ENCODE peak calls at places on chromosome 1, in eight cellular contexts. O is RWPE1; C is endodermal cell; Q is GM23338; S is Calu3; N is heart left ventricle; E is CD8-positive, alpha-beta T cell; P is fibroblast of mammary gland. H is an unnamed sample.

GRCh38 chr1:223143760-223144248 is 756 bp upstream of the TLR5 start:
- DNase-seq in S (peak), E (peak), P (no peak), C (no peak), O (no peak), Q (no peak), N (no peak), H (no peak)

GRCh38 chr1:180255538-180256352 is 25.7 kb downstream of the LHX4 start:
- DNase-seq in E (no peak), S (no peak), O (no peak), C (no peak), Q (no peak), N (no peak), P (no peak), H (no peak)

GRCh38 chr1:42013881-42014470 is 95.3 kb upstream of the HIVEP3 start:
- DNase-seq in Q (no peak), E (no peak), N (no peak), C (no peak), S (no peak), P (no peak), O (no peak), H (peak)

GRCh38 chr1:90371106-90371813 is 345.8 kb downstream of the BARHL2 start:
- DNase-seq in O (no peak), P (no peak), Q (no peak), E (no peak), S (no peak), C (no peak), N (no peak), H (no peak)

GRCh38 chr1:36965301-36966159 is 68.8 kb downstream of the GRIK3 start:
- DNase-seq in Q (no peak), C (no peak), E (no peak), N (no peak), S (no peak), O (no peak), P (no peak), H (no peak)

GRCh38 chr1:26161408-26162219 is 2.7 kb downstream of the FAM110D start:
- DNase-seq in P (peak), Q (peak), S (peak), E (no peak), O (peak), N (peak), C (peak), H (peak)

GRCh38 chr1:174215766-174216165 is 56.4 kb downstream of the RABGAP1L start:
- DNase-seq in N (no peak), O (no peak), Q (no peak), P (no peak), S (no peak), C (no peak), E (no peak), H (no peak)

GRCh38 chr1:34165422-34165921 is 442 bp upstream of the CSMD2 start:
- DNase-seq in O (no peak), P (peak), S (no peak), N (no peak), Q (peak), C (peak), E (no peak), H (peak)

GRCh38 chr1:100606438-100606837 is 68.5 kb downstream of the GPR88 start:
- DNase-seq in O (peak), Q (peak), C (peak), P (peak), N (no peak), E (no peak), S (peak), H (peak)

GRCh38 chr1:218985424-218985823 is 188.3 kb upstream of the LYPLAL1 start:
- DNase-seq in N (no peak), P (no peak), C (no peak), S (peak), Q (no peak), O (no peak), E (no peak), H (no peak)

GRCh38 chr1:15950302-15950701 is 25.6 kb downstream of the ZBTB17 start:
- DNase-seq in E (no peak), P (no peak), O (no peak), Q (no peak), N (no peak), C (no peak), S (no peak), H (no peak)

GRCh38 chr1:192554904-192555303 is 20.7 kb upstream of the RGS1 start:
- DNase-seq in P (no peak), S (no peak), O (no peak), Q (no peak), N (no peak), E (no peak), C (no peak), H (no peak)

GRCh38 chr1:113887776-113888175 is 395 bp upstream of the BCL2L15 start:
- DNase-seq in O (peak), E (no peak), N (no peak), P (no peak), S (no peak), Q (no peak), C (no peak), H (no peak)

GRCh38 chr1:200410566-200410878 is 686 bp upstream of the ZNF281 start:
- DNase-seq in E (no peak), Q (peak), S (peak), C (peak), N (no peak), O (peak), P (peak), H (no peak)

GRCh38 chr1:116847688-116848531 is 61.8 kb upstream of the PTGFRN start:
- DNase-seq in P (peak), E (no peak), Q (no peak), N (peak), C (no peak), O (no peak), S (no peak), H (peak)

GRCh38 chr1:200302893-200303250 is 107.0 kb downstream of the ZNF281 start:
- DNase-seq in E (no peak), O (no peak), P (peak), C (peak), N (no peak), Q (peak), S (no peak), H (no peak)

GRCh38 chr1:243708210-243708609 is 141.8 kb downstream of the AKT3 start:
- DNase-seq in N (no peak), O (peak), P (no peak), C (no peak), S (no peak), E (no peak), Q (no peak), H (no peak)

GRCh38 chr1:111101854-111102642 is 37.8 kb downstream of the DRAM2 start:
- DNase-seq in P (no peak), Q (no peak), S (no peak), O (no peak), E (no peak), N (no peak), C (no peak), H (no peak)

GRCh38 chr1:28287315-28287714 is 28.0 kb downstream of the SESN2 start:
- DNase-seq in E (no peak), S (no peak), Q (no peak), P (no peak), O (no peak), N (no peak), C (no peak), H (no peak)

GRCh38 chr1:38858833-38859560 is 575 bp downstream of the RRAGC start:
- DNase-seq in N (peak), O (peak), C (peak), S (peak), Q (no peak), P (peak), E (peak), H (peak)

GRCh38 chr1:116224561-116224960 is 113.4 kb downstream of the MAB21L3 start:
- DNase-seq in O (no peak), Q (no peak), C (no peak), N (no peak), S (no peak), E (no peak), P (no peak), H (no peak)

GRCh38 chr1:206971029-206971655 is 882 bp upstream of the FCAMR start:
- DNase-seq in S (no peak), N (no peak), P (no peak), Q (no peak), C (no peak), O (no peak), E (no peak), H (no peak)

GRCh38 chr1:100400332-100400933 is 48.1 kb downstream of the CDC14A start:
- DNase-seq in C (peak), Q (peak), E (peak), P (no peak), O (no peak), N (no peak), S (no peak), H (no peak)

GRCh38 chr1:156198831-156199349 is 5.0 kb downstream of the SLC25A44 start:
- DNase-seq in C (no peak), O (no peak), N (no peak), P (no peak), E (no peak), S (no peak), Q (no peak), H (no peak)

GRCh38 chr1:155053531-155054105 is 2.5 kb downstream of the ADAM15 start:
- DNase-seq in O (no peak), C (no peak), Q (no peak), P (no peak), S (no peak), N (no peak), E (no peak), H (no peak)

GRCh38 chr1:206709772-206710456 is 25.2 kb downstream of the MAPKAPK2 start:
- DNase-seq in O (peak), P (peak), Q (no peak), C (no peak), E (no peak), S (no peak), N (no peak), H (no peak)

GRCh38 chr1:202656057-202656456 is 54.2 kb downstream of the SYT2 start:
- DNase-seq in N (no peak), P (peak), S (peak), Q (peak), O (no peak), C (peak), E (no peak), H (peak)

GRCh38 chr1:58456470-58456869 is 90.1 kb downstream of the OMA1 start:
- DNase-seq in P (peak), E (no peak), C (no peak), S (no peak), N (no peak), Q (no peak), O (no peak), H (no peak)

GRCh38 chr1:18789246-18789645 is 70.2 kb downstream of the TAS1R2 start:
- DNase-seq in C (no peak), S (no peak), Q (no peak), P (no peak), O (no peak), N (no peak), E (no peak), H (no peak)

GRCh38 chr1:6635910-6636760 is 11.5 kb downstream of the THAP3 start:
- DNase-seq in O (no peak), P (no peak), N (no peak), C (no peak), Q (no peak), E (no peak), S (no peak), H (no peak)

GRCh38 chr1:232954594-232955365 is 4.4 kb downstream of the NTPCR start:
- DNase-seq in Q (no peak), E (no peak), P (no peak), C (no peak), S (no peak), N (no peak), O (no peak), H (no peak)

GRCh38 chr1:234256359-234256758 is 116.9 kb upstream of the COA6 start:
- DNase-seq in Q (peak), P (peak), N (no peak), O (no peak), C (no peak), E (no peak), S (no peak), H (peak)

GRCh38 chr1:60978421-60979357 is 103.7 kb upstream of the NFIA start:
- DNase-seq in Q (peak), N (no peak), E (peak), O (peak), S (peak), P (peak), C (peak), H (peak)

GRCh38 chr1:73717971-73718370 is 480.0 kb downstream of the LRRIQ3 start:
- DNase-seq in P (no peak), O (no peak), S (no peak), N (no peak), E (no peak), C (no peak), Q (no peak), H (no peak)

GRCh38 chr1:47709302-47710074 is 271.6 kb downstream of the FOXD2 start:
- DNase-seq in N (no peak), P (no peak), E (no peak), Q (peak), S (peak), C (peak), O (peak), H (no peak)
- TF ChIP-seq CTCF in N (peak), P (no peak), E (no peak), Q (peak), S (peak), C (peak), O (peak), H (peak)

DNA sequence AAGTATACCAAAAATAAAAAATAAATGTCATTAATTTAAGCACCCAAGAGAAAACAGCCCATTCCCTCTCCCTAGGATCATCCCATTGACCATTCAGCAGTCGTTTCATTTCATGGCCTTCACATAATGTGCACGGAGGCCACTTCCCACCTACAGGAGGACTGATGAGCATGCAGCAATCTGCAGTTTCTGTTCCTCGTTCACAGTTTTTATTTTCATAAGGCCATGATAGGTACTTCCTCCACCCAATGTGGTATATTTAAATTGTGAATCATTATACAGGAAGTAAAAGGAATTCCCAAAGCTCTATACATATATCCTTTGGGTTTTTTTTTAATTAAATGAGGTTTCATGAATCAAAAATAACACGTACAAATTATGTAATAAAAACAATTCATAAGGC is 27.7 kb upstream of the SLC44A3 start:
- DNase-seq in Q (no peak), E (no peak), P (peak), C (no peak), O (no peak), N (no peak), S (peak), H (peak)
- TF ChIP-seq CTCF in Q (no peak), E (no peak), P (peak), C (peak), O (no peak), N (no peak), S (peak), H (peak)

DNA sequence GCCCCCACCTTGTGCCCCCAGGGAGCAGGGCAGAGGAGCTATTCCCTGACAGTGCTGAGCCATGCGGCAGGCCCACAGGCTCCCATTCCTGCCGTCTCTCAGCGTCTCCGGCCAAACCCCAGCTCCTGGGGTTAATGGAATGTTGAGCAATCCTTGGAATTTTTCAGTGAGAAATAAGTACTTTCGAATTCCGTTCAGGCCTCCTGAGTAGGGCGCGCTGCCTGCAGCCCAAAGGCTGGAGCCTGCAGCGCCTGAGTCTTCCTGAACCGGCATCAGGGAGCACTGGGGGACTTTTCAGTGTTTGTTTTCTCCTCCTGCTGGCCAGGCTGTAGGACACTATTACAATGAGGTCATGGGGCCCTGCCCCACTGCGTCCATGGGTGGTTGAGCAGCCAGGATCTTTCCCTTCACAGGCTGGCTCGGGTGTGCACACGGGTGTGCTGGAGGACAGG is 33.3 kb upstream of the CSF1 start:
- DNase-seq in E (no peak), O (peak), P (peak), N (peak), C (peak), Q (peak), S (peak), H (peak)
- TF ChIP-seq CTCF in E (no peak), O (no peak), P (peak), N (no peak), C (peak), Q (peak), S (no peak), H (peak)

DNA sequence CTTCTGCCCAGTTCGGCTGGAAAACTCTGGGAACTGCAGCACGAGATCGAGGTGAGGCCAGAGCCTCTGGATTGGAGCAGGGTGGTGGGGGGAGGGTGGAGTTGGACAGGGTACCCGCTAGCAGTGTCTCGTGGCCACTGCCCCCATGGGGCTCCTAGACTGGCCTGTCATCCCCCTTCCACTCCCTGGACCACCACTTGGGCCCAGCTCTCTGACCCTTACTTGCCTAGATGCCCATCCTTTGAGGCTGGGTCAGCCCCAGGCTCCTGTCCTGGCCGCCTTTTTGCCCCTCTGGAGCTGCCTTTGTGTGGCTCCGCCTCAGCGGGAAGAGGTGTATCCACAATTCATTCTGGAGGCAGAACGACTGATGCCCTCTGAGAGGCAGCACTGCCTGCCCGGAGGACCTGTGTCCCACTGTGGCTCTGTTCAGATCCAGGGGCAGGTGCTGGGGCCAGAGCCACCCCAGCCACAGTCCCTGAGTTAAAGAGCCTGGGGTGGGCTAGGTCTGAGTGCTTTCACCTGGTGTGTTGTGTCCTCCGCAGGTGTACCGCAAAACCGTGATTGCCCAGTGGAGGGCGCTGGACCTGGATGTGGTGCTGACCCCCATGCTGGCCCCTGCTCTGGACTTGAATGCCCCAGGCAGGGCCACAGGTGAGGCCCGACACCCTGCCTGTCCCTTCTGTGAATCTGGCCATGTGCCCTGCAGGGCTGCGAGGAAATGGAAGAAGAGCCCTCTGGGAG is 17.7 kb downstream of the FAAH start:
- DNase-seq in O (no peak), N (peak), P (no peak), E (no peak), S (peak), Q (peak), C (peak), H (no peak)
- TF ChIP-seq CTCF in O (peak), N (no peak), P (peak), E (peak), S (peak), Q (peak), C (peak), H (peak)

DNA sequence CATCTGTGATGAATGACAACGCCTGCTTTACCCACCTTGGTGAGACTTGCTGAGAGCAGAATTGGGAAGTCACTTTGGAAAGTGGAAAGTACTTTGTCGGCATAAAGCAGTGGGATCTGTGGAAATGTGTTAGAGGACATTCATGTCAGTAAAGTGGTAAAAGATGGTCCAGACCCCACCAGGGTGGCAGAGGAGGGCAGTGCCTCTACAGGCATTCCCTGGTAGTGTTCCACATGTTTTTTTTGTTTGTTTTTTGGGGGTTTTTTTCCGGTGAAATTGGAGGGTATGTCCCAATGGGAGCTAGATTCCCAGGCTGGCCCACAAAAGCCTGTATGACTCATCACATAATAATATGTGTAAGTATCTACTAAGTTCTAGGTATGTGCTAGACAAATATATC is 80.6 kb downstream of the ELAVL4 start:
- DNase-seq in O (no peak), C (no peak), N (no peak), E (no peak), S (no peak), Q (no peak), P (no peak), H (no peak)
- TF ChIP-seq CTCF in O (no peak), C (peak), N (no peak), E (no peak), S (no peak), Q (no peak), P (no peak), H (no peak)

GRCh38 chr1:40450491-40451237 is 388 bp downstream of the ZFP69B start:
- DNase-seq in E (peak), P (peak), N (no peak), Q (peak), S (peak), O (peak), C (peak), H (peak)

GRCh38 chr1:40454873-40455272 is 4.6 kb downstream of the ZFP69B start:
- DNase-seq in N (no peak), E (no peak), S (no peak), O (no peak), Q (no peak), C (no peak), P (no peak), H (no peak)

GRCh38 chr1:40451238-40451585 is 936 bp downstream of the ZFP69B start:
- DNase-seq in C (no peak), E (no peak), P (no peak), S (no peak), N (no peak), O (no peak), Q (peak), H (no peak)

GRCh38 chr1:40449684-40450490 is at the start of gene ZFP69B:
- DNase-seq in P (peak), S (peak), E (peak), C (peak), N (peak), O (peak), Q (peak), H (peak)
- TF ChIP-seq CTCF in P (no peak), S (no peak), E (no peak), C (peak), N (no peak), O (no peak), Q (no peak), H (no peak)

H was measured in fibroblast of villous mesenchyme.